ENCODE peak calls at places on chromosomes 13 and 19, in nine cellular contexts. One of them, this sample, is unnamed. For H3K9me3 and H3K36me3, the result is how much of the 10 kb centered on the place peaks cover.

GRCh38 chr19:49551531-49551930 is 23.7 kb downstream of the RCN3 start:
- DNase-seq in lung: no peak
- DNase-seq in cardiac muscle cell: no peak
- DNase-seq in psoas muscle: no peak
- DNase-seq in PC-3: no peak
- DNase-seq in heart left ventricle: no peak
- DNase-seq in tibial nerve: no peak
- DNase-seq in stomach: no peak
- DNase-seq in body of pancreas: no peak
- DNase-seq in this sample: no peak

GRCh38 chr19:377801-378581 is 31.0 kb downstream of the C2CD4C start:
- DNase-seq in psoas muscle: no peak
- DNase-seq in stomach: no peak
- DNase-seq in tibial nerve: no peak
- DNase-seq in lung: no peak
- DNase-seq in PC-3: no peak
- DNase-seq in heart left ventricle: no peak
- DNase-seq in cardiac muscle cell: no peak
- DNase-seq in body of pancreas: no peak
- DNase-seq in this sample: no peak

GRCh38 chr13:73870036-73870741 is 264.0 kb downstream of the KLF12 start:
- DNase-seq in psoas muscle: no peak
- DNase-seq in cardiac muscle cell: peak
- DNase-seq in lung: no peak
- DNase-seq in body of pancreas: no peak
- DNase-seq in tibial nerve: no peak
- DNase-seq in stomach: no peak
- DNase-seq in PC-3: no peak
- DNase-seq in heart left ventricle: no peak
- DNase-seq in this sample: no peak

GRCh38 chr13:53201454-53202225 is 173.0 kb downstream of the OLFM4 start:
- DNase-seq in stomach: no peak
- DNase-seq in tibial nerve: no peak
- DNase-seq in cardiac muscle cell: peak
- DNase-seq in PC-3: no peak
- DNase-seq in body of pancreas: peak
- DNase-seq in psoas muscle: peak
- DNase-seq in lung: no peak
- DNase-seq in heart left ventricle: no peak
- DNase-seq in this sample: peak

GRCh38 chr19:43290568-43291359 is 21.4 kb upstream of the PSG9 start:
- DNase-seq in cardiac muscle cell: peak
- DNase-seq in stomach: no peak
- DNase-seq in body of pancreas: no peak
- DNase-seq in PC-3: no peak
- DNase-seq in lung: no peak
- DNase-seq in psoas muscle: no peak
- DNase-seq in tibial nerve: no peak
- DNase-seq in heart left ventricle: no peak
- DNase-seq in this sample: no peak

GRCh38 chr13:98299954-98300350 is 122.9 kb upstream of the RNF113B start:
- DNase-seq in tibial nerve: no peak
- DNase-seq in cardiac muscle cell: peak
- DNase-seq in stomach: no peak
- DNase-seq in lung: no peak
- DNase-seq in body of pancreas: no peak
- DNase-seq in PC-3: no peak
- DNase-seq in heart left ventricle: no peak
- DNase-seq in psoas muscle: no peak
- DNase-seq in this sample: no peak

GRCh38 chr13:24145231-24145630 is 15.3 kb upstream of the SPATA13 start:
- DNase-seq in stomach: no peak
- DNase-seq in cardiac muscle cell: no peak
- DNase-seq in lung: no peak
- DNase-seq in tibial nerve: no peak
- DNase-seq in body of pancreas: no peak
- DNase-seq in heart left ventricle: no peak
- DNase-seq in psoas muscle: no peak
- DNase-seq in PC-3: no peak
- DNase-seq in this sample: no peak

GRCh38 chr19:56091751-56092546 is 29.1 kb downstream of the ZNF787 start:
- DNase-seq in psoas muscle: no peak
- DNase-seq in tibial nerve: no peak
- DNase-seq in body of pancreas: no peak
- DNase-seq in heart left ventricle: no peak
- DNase-seq in cardiac muscle cell: no peak
- DNase-seq in PC-3: no peak
- DNase-seq in stomach: no peak
- DNase-seq in lung: no peak
- DNase-seq in this sample: peak

GRCh38 chr19:27767234-27767633 is 1445.7 kb downstream of the UQCRFS1 start:
- DNase-seq in PC-3: no peak
- DNase-seq in stomach: no peak
- DNase-seq in heart left ventricle: no peak
- DNase-seq in cardiac muscle cell: no peak
- DNase-seq in psoas muscle: no peak
- DNase-seq in body of pancreas: no peak
- DNase-seq in lung: peak
- DNase-seq in tibial nerve: no peak
- DNase-seq in this sample: no peak

GRCh38 chr13:108408670-108409069 is 139.2 kb downstream of the TNFSF13B start:
- DNase-seq in tibial nerve: no peak
- DNase-seq in stomach: no peak
- DNase-seq in heart left ventricle: no peak
- DNase-seq in body of pancreas: no peak
- DNase-seq in lung: no peak
- DNase-seq in cardiac muscle cell: no peak
- DNase-seq in psoas muscle: no peak
- DNase-seq in PC-3: no peak
- DNase-seq in this sample: no peak

GRCh38 chr13:38421590-38422560 is 72.2 kb downstream of the UFM1 start:
- DNase-seq in PC-3: no peak
- DNase-seq in lung: no peak
- DNase-seq in tibial nerve: no peak
- DNase-seq in body of pancreas: no peak
- DNase-seq in cardiac muscle cell: peak
- DNase-seq in heart left ventricle: no peak
- DNase-seq in psoas muscle: no peak
- DNase-seq in stomach: no peak
- DNase-seq in this sample: no peak

GRCh38 chr19:52020506-52020905 is 7.7 kb downstream of the ZNF614 start:
- DNase-seq in lung: no peak
- DNase-seq in psoas muscle: no peak
- DNase-seq in heart left ventricle: no peak
- DNase-seq in body of pancreas: no peak
- DNase-seq in stomach: no peak
- DNase-seq in cardiac muscle cell: no peak
- DNase-seq in PC-3: peak
- DNase-seq in tibial nerve: no peak
- DNase-seq in this sample: no peak

DNA sequence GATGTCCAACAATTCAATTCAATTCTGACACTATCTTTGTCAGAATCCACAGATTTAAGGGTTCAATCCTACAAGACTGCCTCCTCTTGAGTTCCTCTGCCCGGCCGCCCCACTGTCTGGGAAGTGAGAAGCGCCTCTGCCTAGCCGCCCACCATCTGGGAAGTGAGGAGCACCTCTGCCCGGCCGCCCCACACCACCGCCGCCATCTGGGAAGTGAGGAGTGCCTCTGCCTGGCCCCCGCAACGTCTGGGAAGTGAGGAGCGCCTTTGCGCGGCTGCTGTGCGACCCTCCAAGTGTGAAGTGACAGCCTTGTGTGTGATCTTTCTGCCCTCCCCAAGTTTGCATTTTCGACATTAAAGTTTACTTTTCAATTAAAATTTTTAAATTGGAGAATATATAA is 6.0 kb downstream of the ZNF614 start:
- DNase-seq in PC-3: no peak
- DNase-seq in stomach: no peak
- DNase-seq in body of pancreas: no peak
- DNase-seq in psoas muscle: peak
- DNase-seq in heart left ventricle: no peak
- DNase-seq in lung: no peak
- DNase-seq in cardiac muscle cell: no peak
- DNase-seq in tibial nerve: no peak
- DNase-seq in this sample: no peak
- H3K9me3 ChIP-seq in PC-3: half or more
- H3K9me3 ChIP-seq in stomach: under half
- H3K9me3 ChIP-seq in body of pancreas: under half
- H3K9me3 ChIP-seq in psoas muscle: half or more
- H3K9me3 ChIP-seq in heart left ventricle: half or more
- H3K9me3 ChIP-seq in lung: under half
- H3K9me3 ChIP-seq in cardiac muscle cell: under half
- H3K9me3 ChIP-seq in tibial nerve: under half
- H3K9me3 ChIP-seq in this sample: under half

GRCh38 chr13:66205807-66206206 is 1024.3 kb downstream of the PCDH9 start:
- DNase-seq in lung: no peak
- DNase-seq in heart left ventricle: no peak
- DNase-seq in psoas muscle: no peak
- DNase-seq in PC-3: no peak
- DNase-seq in body of pancreas: no peak
- DNase-seq in tibial nerve: no peak
- DNase-seq in stomach: no peak
- DNase-seq in cardiac muscle cell: no peak
- DNase-seq in this sample: no peak

GRCh38 chr13:66210677-66211076 is 1019.5 kb downstream of the PCDH9 start:
- DNase-seq in cardiac muscle cell: peak
- DNase-seq in body of pancreas: no peak
- DNase-seq in PC-3: peak
- DNase-seq in psoas muscle: no peak
- DNase-seq in lung: no peak
- DNase-seq in tibial nerve: no peak
- DNase-seq in heart left ventricle: no peak
- DNase-seq in stomach: no peak
- DNase-seq in this sample: peak

GRCh38 chr13:66207610-66208009 is 1022.5 kb downstream of the PCDH9 start:
- DNase-seq in tibial nerve: no peak
- DNase-seq in lung: no peak
- DNase-seq in body of pancreas: no peak
- DNase-seq in psoas muscle: no peak
- DNase-seq in heart left ventricle: no peak
- DNase-seq in cardiac muscle cell: no peak
- DNase-seq in PC-3: no peak
- DNase-seq in stomach: no peak
- DNase-seq in this sample: no peak

GRCh38 chr13:66212511-66212910 is 1017.6 kb downstream of the PCDH9 start:
- DNase-seq in cardiac muscle cell: no peak
- DNase-seq in PC-3: no peak
- DNase-seq in lung: no peak
- DNase-seq in psoas muscle: no peak
- DNase-seq in stomach: no peak
- DNase-seq in tibial nerve: no peak
- DNase-seq in heart left ventricle: no peak
- DNase-seq in body of pancreas: no peak
- DNase-seq in this sample: no peak

DNA sequence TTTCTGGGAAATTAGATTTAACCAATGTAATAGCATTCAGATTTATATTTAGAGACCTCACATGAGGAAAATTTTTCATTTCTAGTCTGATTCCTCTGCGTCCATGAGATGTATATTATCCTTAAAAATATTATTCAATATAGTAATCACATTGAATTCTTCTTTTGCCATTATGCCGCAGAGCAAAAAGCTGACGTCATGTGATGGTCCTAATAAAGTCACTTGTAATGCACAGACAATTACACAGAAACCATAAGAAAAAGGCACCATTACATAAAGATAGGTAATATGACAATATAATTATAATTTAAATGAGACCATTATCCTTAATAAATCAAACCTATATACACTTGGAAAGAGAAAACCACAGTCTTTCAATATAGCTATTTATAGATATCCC is 1021.5 kb downstream of the PCDH9 start:
- DNase-seq in body of pancreas: no peak
- DNase-seq in PC-3: no peak
- DNase-seq in psoas muscle: no peak
- DNase-seq in lung: no peak
- DNase-seq in stomach: no peak
- DNase-seq in tibial nerve: no peak
- DNase-seq in cardiac muscle cell: no peak
- DNase-seq in heart left ventricle: no peak
- DNase-seq in this sample: no peak
- H3K4me3 ChIP-seq in body of pancreas: no peak
- H3K4me3 ChIP-seq in PC-3: no peak
- H3K4me3 ChIP-seq in psoas muscle: no peak
- H3K4me3 ChIP-seq in lung: no peak
- H3K4me3 ChIP-seq in stomach: no peak
- H3K4me3 ChIP-seq in tibial nerve: no peak
- H3K4me3 ChIP-seq in cardiac muscle cell: no peak
- H3K4me3 ChIP-seq in heart left ventricle: no peak
- H3K4me3 ChIP-seq in this sample: no peak

GRCh38 chr13:112796190-112796915 is 106.5 kb downstream of the ATP11A start:
- DNase-seq in tibial nerve: no peak
- DNase-seq in lung: no peak
- DNase-seq in stomach: peak
- DNase-seq in body of pancreas: no peak
- DNase-seq in psoas muscle: no peak
- DNase-seq in heart left ventricle: no peak
- DNase-seq in cardiac muscle cell: no peak
- DNase-seq in PC-3: no peak
- DNase-seq in this sample: no peak
- H3K36me3 ChIP-seq in tibial nerve: under half
- H3K36me3 ChIP-seq in lung: under half
- H3K36me3 ChIP-seq in stomach: under half
- H3K36me3 ChIP-seq in body of pancreas: under half
- H3K36me3 ChIP-seq in psoas muscle: under half
- H3K36me3 ChIP-seq in heart left ventricle: under half
- H3K36me3 ChIP-seq in cardiac muscle cell: under half
- H3K36me3 ChIP-seq in PC-3: under half
- H3K36me3 ChIP-seq in this sample: under half

DNA sequence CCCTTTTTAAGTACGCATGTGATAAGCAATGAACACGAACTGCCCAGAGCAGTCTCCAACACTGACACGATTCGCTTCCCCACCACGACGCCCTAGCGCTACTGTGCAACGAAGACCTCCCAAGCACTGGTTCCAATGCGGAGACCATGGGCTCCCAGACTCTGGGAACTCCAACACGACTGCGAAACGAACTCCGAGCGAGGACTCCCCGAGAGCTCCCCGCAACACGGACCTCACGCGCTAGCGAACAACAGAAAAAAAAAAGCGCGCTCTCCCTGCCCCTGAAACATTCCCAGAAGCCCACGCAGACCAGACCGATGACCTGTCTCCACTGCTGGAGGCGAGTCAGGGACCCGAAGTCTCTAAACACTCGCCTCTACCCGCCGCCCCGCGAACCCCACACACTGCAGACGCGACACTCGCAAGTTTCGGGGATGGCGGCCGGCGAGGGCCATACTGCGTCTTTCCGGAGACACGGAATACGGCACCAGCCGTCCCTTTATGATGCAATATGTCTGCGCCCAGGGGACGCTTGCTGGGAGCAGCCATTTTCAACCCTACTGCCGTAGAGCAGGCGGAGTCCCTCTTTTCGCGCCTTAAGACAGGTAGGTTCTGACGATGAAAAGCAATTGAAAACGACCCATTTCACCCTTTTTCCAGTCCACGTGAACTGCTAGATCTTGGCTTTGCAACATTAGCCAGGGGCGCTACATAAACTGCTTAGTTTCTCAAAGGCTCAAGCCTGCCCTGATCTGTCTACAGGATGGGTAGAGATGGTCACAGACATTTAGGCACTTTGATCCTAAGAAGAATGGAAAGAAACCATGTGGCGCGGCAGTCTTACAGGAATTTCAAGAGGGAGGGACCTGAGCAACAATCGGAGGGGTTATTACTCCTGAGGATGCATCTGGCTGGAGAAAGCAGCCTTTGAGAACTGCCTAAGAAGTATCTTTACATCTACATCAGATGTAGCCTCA is at the start of gene ZNF577:
- DNase-seq in stomach: peak
- DNase-seq in tibial nerve: peak
- DNase-seq in PC-3: no peak
- DNase-seq in lung: peak
- DNase-seq in body of pancreas: peak
- DNase-seq in cardiac muscle cell: peak
- DNase-seq in psoas muscle: peak
- DNase-seq in heart left ventricle: peak
- DNase-seq in this sample: peak
- H3K9me3 ChIP-seq in stomach: under half
- H3K9me3 ChIP-seq in tibial nerve: under half
- H3K9me3 ChIP-seq in PC-3: half or more
- H3K9me3 ChIP-seq in lung: under half
- H3K9me3 ChIP-seq in body of pancreas: under half
- H3K9me3 ChIP-seq in cardiac muscle cell: under half
- H3K9me3 ChIP-seq in psoas muscle: half or more
- H3K9me3 ChIP-seq in heart left ventricle: half or more
- H3K9me3 ChIP-seq in this sample: under half

This sample was measured in MG63.